ENCODE peak calls at places on chromosomes 11 and 22, in five cellular contexts. C is thoracic aorta, H is SJCRH30, T is tibial artery, V is heart left ventricle. Q is an unnamed sample. For H3K36me3, the result is how much of the 10 kb centered on the place peaks cover.

GRCh38 chr11:128448487-128448886 is 138.9 kb downstream of the ETS1 start:
- DNase-seq in H (no peak), C (no peak), V (no peak), T (no peak), Q (no peak)

GRCh38 chr11:44269369-44270351 is 40.3 kb downstream of the ALX4 start:
- DNase-seq in T (peak), C (no peak), H (peak), V (no peak), Q (no peak)

GRCh38 chr11:72240461-72241289 is 3.3 kb downstream of the PHOX2A start:
- DNase-seq in T (peak), C (no peak), V (no peak), H (no peak), Q (no peak)

GRCh38 chr11:97614571-97614970 is 1224.8 kb downstream of the JRKL start:
- DNase-seq in H (no peak), C (no peak), T (no peak), V (no peak), Q (no peak)

GRCh38 chr11:133157180-133157579 is 375.1 kb downstream of the OPCML start:
- DNase-seq in T (no peak), V (no peak), H (no peak), C (no peak), Q (peak)

GRCh38 chr11:11993814-11994213 is 14.6 kb downstream of the DKK3 start:
- DNase-seq in C (no peak), V (peak), T (no peak), H (peak), Q (no peak)

GRCh38 chr11:111912535-111912934 is at the start of gene HSPB2:
- DNase-seq in H (no peak), V (peak), C (no peak), T (peak), Q (no peak)

GRCh38 chr11:11396290-11397042 is 43.4 kb upstream of the CSNK2A3 start:
- DNase-seq in V (no peak), C (no peak), T (no peak), H (no peak), Q (no peak)

GRCh38 chr11:122360875-122361274 is 244.9 kb upstream of the BLID start:
- DNase-seq in T (no peak), V (no peak), H (no peak), C (no peak), Q (no peak)

GRCh38 chr11:69297926-69298777 is 4.2 kb downstream of the MYEOV start:
- DNase-seq in C (peak), V (peak), H (peak), T (peak), Q (no peak)

GRCh38 chr22:22450343-22450839 is 58.2 kb downstream of the ZNF280B start:
- DNase-seq in C (no peak), V (no peak), T (no peak), H (no peak), Q (no peak)

GRCh38 chr22:22446527-22446926 is 62.0 kb downstream of the ZNF280B start:
- DNase-seq in H (peak), T (no peak), C (no peak), V (no peak), Q (no peak)

GRCh38 chr22:22452211-22452610 is 56.3 kb downstream of the ZNF280B start:
- DNase-seq in V (no peak), H (peak), C (no peak), T (no peak), Q (no peak)

GRCh38 chr22:22452996-22453686 is 55.4 kb downstream of the ZNF280B start:
- DNase-seq in V (no peak), H (no peak), C (no peak), T (no peak), Q (no peak)

DNA sequence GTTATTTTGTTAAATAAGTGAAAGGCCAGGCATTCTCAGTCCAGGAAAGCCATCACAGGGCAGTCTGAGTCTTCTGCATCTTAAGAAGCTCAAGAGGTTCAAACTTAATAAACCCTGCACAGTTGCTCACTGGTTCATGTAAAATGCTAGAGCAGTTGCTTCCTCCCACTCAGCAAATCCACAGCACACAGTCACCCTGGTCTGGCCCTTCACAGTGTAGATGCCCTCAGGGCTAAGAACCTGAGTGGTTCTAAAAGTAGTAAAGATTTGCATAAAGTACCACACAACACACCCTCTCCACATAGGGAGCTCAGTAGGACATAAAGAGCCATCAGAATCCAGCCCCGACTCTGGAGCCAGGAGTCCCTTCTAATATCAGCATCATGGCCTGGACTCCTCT is 58.7 kb downstream of the ZNF280B start:
- DNase-seq in T (no peak), V (no peak), H (no peak), C (no peak), Q (no peak)
- H3K27ac ChIP-seq in T (no peak), V (no peak), H (no peak), C (no peak), Q (no peak)

DNA sequence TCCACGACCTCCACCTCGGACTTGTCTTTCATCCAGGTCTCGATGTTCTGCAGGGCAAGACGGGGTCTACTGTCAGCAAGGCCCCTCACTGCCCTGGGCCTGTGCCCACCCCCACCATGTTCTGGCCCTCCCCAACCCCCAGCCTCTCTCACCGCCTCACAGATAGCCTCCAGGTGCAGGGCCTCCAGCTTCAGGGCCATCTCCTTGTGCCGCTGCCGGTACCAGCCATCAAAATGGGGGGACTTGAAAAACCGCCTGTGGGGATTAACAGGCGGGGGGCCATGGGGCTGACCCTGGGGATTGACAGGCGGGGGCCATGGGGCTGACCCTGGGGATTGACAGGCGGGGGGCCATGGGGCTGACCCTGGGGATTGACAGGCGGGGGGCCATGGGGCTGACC is 4.9 kb upstream of the PLXNB2 start:
- DNase-seq in H (no peak), V (no peak), C (no peak), T (no peak), Q (no peak)
- H3K36me3 ChIP-seq in H (under half), V (under half), C (under half), T (under half), Q (under half)

DNA sequence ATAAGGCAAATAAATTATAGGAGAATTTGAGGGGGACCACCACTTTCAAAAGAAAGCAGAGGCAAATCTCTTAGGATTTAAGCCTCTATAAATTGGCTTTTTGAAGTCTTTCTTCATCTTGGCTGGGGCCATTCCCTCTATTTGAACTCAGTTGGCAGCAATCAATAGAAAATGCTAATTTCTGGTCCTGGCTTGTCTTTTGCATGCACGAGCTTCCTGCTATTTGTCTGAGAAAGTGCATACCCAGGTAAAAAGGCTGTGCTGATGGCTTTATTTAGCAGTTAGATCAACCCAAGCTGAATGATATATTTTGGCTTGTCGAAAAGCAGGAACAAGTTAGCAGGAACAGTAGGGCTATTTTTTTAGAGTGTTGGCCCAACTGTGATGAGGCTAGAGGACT is 64.1 kb upstream of the GRAMD1B start:
- DNase-seq in C (no peak), T (no peak), V (no peak), H (no peak), Q (no peak)
- H3K27ac ChIP-seq in C (no peak), T (no peak), V (peak), H (no peak), Q (no peak)

DNA sequence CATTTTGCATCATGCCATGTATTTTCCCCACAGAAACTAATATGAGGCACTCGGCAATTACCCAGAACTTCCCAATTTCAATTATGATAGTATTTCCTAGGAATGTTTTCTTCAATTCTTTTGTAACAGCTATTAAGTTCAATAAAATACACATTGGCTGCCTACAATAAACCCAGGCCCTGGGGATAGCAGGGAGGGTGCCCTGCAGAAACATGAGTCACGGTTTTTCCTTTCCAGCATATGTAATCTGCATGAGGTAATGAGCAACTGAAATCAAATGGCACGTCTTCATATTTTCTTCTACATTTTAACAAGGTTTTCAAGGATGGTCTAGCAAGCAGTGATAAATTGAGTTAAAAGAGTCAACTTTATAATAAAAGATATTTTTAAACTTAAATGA is 32.0 kb downstream of the GUCY1A2 start:
- DNase-seq in H (no peak), V (no peak), C (no peak), T (no peak), Q (no peak)
- H3K36me3 ChIP-seq in H (under half), V (under half), C (under half), T (under half), Q (under half)

GRCh38 chr11:1560618-1561251 is 11.3 kb downstream of the DUSP8 start:
- DNase-seq in V (no peak), C (no peak), T (no peak), H (no peak), Q (no peak)
- H3K27ac ChIP-seq in V (peak), C (peak), T (peak), H (no peak), Q (no peak)

DNA sequence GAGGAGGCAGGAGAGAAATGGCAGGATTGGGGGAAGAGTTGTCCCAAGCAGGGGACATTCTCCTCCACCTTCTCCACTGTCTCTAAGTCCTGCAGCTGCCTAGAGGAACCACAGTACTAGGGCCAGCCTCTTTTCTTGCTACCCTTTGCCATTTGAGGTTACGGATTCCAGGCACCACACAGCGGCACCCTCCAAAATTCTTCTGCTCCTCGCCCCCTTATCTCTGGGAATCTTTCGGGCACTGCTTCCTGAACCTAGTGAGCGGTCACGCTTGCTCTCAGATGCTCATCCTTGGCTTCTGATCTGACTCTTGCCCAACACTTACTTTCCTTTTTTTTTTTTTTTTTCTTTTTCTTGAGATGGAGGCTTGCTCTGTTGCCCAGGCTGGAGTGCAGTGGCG is 26.6 kb upstream of the XBP1 start:
- DNase-seq in V (no peak), H (no peak), C (no peak), T (no peak), Q (no peak)
- H3K36me3 ChIP-seq in V (under half), H (under half), C (under half), T (under half), Q (under half)

GRCh38 chr22:17972385-17973181 is 51.8 kb downstream of the MICAL3 start:
- DNase-seq in T (no peak), C (no peak), H (peak), V (no peak), Q (no peak)
- H3K27ac ChIP-seq in T (peak), C (peak), H (peak), V (peak), Q (no peak)

DNA sequence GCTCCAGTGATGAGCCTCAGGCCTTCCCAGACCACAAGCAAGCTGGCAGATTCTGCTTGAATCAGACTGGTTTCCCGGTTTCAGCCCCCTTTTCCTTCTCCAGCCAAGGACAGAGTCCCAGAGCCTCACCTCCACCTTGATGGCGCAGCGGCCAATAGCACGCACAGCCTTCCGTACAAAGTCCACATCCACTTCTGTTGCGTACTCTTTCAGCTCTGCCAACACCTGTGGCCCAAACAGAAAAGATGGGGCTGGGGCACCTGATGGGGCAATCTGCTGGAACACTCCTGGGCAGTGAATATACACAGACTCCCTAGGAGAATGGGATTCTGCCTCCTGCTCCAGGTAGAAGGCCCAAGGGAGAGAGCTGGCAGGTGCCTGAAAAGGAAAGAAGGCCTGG is 35.5 kb upstream of the RASL10A start:
- DNase-seq in H (no peak), V (peak), T (no peak), C (no peak), Q (no peak)
- H3K36me3 ChIP-seq in H (under half), V (half or more), T (half or more), C (half or more), Q (half or more)

GRCh38 chr11:9629064-9629463 is 34.8 kb upstream of the SWAP70 start:
- DNase-seq in H (no peak), C (no peak), T (no peak), V (no peak), Q (no peak)
- H3K27ac ChIP-seq in H (no peak), C (no peak), T (no peak), V (no peak), Q (no peak)

GRCh38 chr11:87528752-87529151 is 491.0 kb downstream of the TMEM135 start:
- DNase-seq in C (no peak), H (no peak), T (no peak), V (no peak), Q (no peak)
- H3K36me3 ChIP-seq in C (under half), H (under half), T (under half), V (under half), Q (under half)